ENCODE peak calls at places on chromosomes 3 and 15, in four cellular contexts. M is Panc1, T is HCT116, W is HepG2. V is an unnamed sample. For H3K27me3, the result is how much of the 10 kb centered on the place peaks cover.

GRCh38 chr3:37179144-37179967 is 5.0 kb upstream of the LRRFIP2 start:
- DNase-seq in T (no peak), W (peak), M (no peak), V (no peak)

GRCh38 chr3:45143673-45144670 is 2.2 kb downstream of the CDCP1 start:
- DNase-seq in M (no peak), T (no peak), W (no peak), V (no peak)

GRCh38 chr3:181176610-181177009 is 187.1 kb upstream of the DNAJC19 start:
- DNase-seq in T (peak), M (peak), W (peak), V (peak)

GRCh38 chr15:70354260-70354894 is 256.7 kb upstream of the TLE3 start:
- DNase-seq in M (no peak), W (no peak), T (no peak), V (no peak)

GRCh38 chr3:52041118-52041847 is 15.1 kb downstream of the DUSP7 start:
- DNase-seq in W (peak), T (no peak), M (no peak), V (no peak)

GRCh38 chr15:84778194-84778593 is 29.8 kb downstream of the ZNF592 start:
- DNase-seq in T (no peak), W (no peak), M (no peak), V (no peak)

GRCh38 chr3:49519916-49520385 is 34.3 kb upstream of the BSN start:
- DNase-seq in T (no peak), M (no peak), W (no peak), V (peak)

GRCh38 chr15:76553564-76553963 is 217.0 kb downstream of the ISL2 start:
- DNase-seq in W (no peak), M (no peak), T (no peak), V (no peak)

GRCh38 chr3:106065831-106066230 is 197.0 kb upstream of the CBLB start:
- DNase-seq in T (no peak), M (no peak), W (no peak), V (no peak)

GRCh38 chr15:70528270-70528706 is 235.1 kb downstream of the UACA start:
- DNase-seq in W (peak), M (no peak), T (peak), V (no peak)

GRCh38 chr15:42072141-42072685 is 22.1 kb downstream of the PLA2G4D start:
- DNase-seq in M (no peak), T (no peak), W (no peak), V (no peak)

GRCh38 chr15:96629501-96629900 is 299.0 kb downstream of the NR2F2 start:
- DNase-seq in T (no peak), M (no peak), W (no peak), V (no peak)

GRCh38 chr3:69129531-69129930 is 7.1 kb upstream of the LMOD3 start:
- DNase-seq in W (no peak), T (no peak), M (no peak), V (no peak)

GRCh38 chr3:46559030-46559704 is 6.9 kb downstream of the LRRC2 start:
- DNase-seq in M (no peak), T (no peak), W (no peak), V (no peak)

GRCh38 chr3:114878119-114878839 is 268.8 kb downstream of the ZBTB20 start:
- DNase-seq in W (no peak), T (peak), M (no peak), V (no peak)

GRCh38 chr3:42874749-42875148 is 930 bp downstream of the CYP8B1 start:
- DNase-seq in M (no peak), T (no peak), W (no peak), V (no peak)

GRCh38 chr3:42873216-42873982 is 2.3 kb downstream of the CYP8B1 start:
- DNase-seq in W (no peak), T (no peak), M (no peak), V (no peak)

GRCh38 chr3:42876940-42877720 is 1.5 kb upstream of the CYP8B1 start:
- DNase-seq in T (no peak), M (no peak), W (no peak), V (no peak)

GRCh38 chr3:42876401-42876800 is 722 bp upstream of the CYP8B1 start:
- DNase-seq in W (no peak), M (no peak), T (no peak), V (no peak)

DNA sequence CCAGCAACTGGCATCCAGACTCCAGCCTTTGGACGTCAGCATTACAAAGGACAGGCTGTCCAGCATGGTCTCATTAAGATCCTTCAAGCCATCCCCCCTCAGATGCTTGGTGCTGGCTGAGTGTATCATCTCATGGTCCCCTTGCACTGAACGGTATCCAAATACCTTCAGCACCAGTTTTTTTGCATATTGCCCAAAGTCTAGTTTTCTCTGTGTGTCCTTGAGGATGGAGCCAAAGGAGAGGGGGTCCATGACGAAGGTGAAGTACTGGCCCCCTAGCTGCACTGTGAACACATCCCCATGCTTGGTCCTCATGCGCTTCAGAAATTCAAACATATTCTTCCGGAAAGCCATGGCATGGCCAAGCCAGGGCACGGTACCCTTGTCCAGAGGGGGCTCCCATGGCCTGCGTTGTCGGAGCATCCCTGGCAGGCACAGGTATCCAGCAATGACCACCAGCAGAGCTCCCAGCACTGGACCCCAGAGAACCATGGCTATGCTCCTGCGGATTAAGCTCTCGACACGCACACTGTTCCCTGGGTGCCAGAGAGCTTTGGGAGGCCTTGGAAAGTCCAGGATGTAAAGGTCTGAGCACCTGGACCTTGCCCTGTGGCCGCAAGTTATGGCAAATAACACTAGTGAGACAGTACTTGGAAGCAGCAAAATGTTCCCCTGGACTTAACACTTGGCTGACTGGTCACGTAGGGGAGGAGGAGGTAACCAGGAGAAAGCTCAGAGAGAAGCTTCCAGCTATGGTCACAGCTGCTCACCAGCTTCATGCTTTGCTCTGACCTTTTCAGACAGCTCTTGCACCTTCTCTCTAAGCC is at the start of gene CYP8B1:
- DNase-seq in M (no peak), T (no peak), W (peak), V (no peak)
- TF ChIP-seq REST in M (no peak), T (no peak), W (no peak), V (no peak)

GRCh38 chr3:30894521-30895289 is at the start of gene GADL1:
- DNase-seq in M (no peak), W (no peak), T (no peak), V (no peak)
- H3K27me3 ChIP-seq in M (under half), W (under half), T (under half), V (under half)

DNA sequence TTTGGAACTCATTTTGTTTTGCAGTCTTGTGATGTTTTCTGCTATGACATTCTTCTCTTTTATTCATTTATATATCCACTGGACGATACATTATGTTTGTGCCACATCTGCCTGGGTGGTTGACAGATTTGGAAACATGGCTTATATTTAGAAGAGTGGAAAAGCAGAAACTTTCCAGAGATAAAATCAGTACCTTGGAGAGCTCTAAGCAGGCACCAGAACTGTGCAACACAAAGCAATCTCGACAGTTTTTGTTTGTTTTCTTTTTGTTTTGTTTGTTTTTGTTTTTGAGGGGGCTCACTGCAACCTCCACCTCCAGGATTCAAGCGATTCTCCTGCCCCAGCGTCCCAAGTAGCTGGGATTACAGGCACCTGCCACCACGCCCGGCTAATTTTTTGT is 45.5 kb downstream of the SYN2 start:
- DNase-seq in T (no peak), M (no peak), W (no peak), V (no peak)
- TF ChIP-seq REST in T (peak), M (peak), W (peak), V (peak)

GRCh38 chr3:39501059-39501458 is 33.6 kb downstream of the MOBP start:
- DNase-seq in W (no peak), T (no peak), M (no peak), V (no peak)

GRCh38 chr3:39502838-39503145 is 35.3 kb downstream of the MOBP start:
- DNase-seq in M (no peak), T (no peak), W (no peak), V (no peak)

GRCh38 chr3:39497753-39498152 is 30.3 kb downstream of the MOBP start:
- DNase-seq in T (no peak), W (no peak), M (no peak), V (no peak)

GRCh38 chr3:39501982-39502837 is 34.7 kb downstream of the MOBP start:
- DNase-seq in W (no peak), T (no peak), M (no peak), V (no peak)

DNA sequence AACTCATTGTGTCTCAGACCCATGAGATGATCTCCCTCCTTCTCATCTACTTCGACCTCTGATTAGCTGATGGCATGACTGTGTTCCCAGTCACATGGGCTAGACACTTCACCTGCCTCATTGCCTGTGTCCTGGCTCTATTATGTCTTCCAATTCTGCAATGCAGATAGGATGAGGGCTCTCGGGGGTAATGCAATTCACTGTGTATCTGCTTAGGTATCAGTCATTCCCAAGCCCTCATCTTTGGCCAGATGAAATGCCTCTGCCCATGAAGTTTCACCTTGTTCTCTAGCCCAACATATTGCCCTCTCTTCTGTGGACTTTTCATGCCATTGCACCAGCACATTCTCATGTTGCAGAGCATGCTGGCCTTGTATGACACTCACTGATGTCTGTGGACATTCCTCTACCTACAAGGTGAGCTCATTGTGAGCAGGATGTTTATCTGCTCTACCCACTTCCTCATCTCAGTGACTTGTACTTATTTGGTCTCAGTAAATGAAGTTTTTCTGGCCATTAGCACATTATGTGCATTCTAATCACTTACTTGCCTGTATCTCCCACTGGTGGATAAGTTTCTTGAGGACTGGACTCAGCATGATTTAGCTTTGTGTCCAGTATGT is 32.3 kb downstream of the MOBP start:
- DNase-seq in M (no peak), W (peak), T (no peak), V (no peak)
- H3K27me3 ChIP-seq in M (under half), W (under half), T (under half), V (under half)

GRCh38 chr3:147324356-147324755 is 82.0 kb downstream of the ZIC4 start:
- DNase-seq in W (no peak), M (no peak), T (no peak), V (no peak)

GRCh38 chr3:147313513-147313912 is 92.8 kb downstream of the ZIC4 start:
- DNase-seq in T (no peak), W (no peak), M (no peak), V (no peak)

DNA sequence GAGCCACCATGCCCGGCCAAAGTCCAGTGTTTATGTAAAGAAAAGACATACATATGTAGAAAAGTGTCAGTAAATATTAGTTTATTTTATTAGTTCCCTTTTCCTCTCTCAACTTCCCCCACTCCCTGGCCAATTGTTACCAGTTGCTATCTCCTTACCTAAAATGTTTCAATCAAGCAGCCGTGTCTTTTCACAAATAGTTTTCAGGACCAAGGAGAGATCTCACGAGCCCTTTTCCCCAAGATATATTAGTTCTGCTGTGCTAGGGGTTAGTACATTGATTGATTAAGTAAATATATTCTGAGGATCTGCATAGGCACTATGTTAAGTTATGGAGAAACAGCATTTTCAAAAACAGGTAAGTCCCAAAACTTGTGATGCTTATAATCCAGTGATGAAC is 87.4 kb downstream of the ZIC4 start:
- DNase-seq in T (no peak), M (no peak), W (no peak), V (no peak)
- TF ChIP-seq REST in T (peak), M (no peak), W (peak), V (peak)